ENCODE peak calls at places on chromosomes 12 and 14, in four cellular contexts. One of them, this sample, is unnamed.

GRCh38 chr12:111359231-111359913 is 9.5 kb downstream of the PHETA1 start:
- DNase-seq in HEK293T: no peak
- DNase-seq in K562: no peak
- DNase-seq in HepG2: no peak
- DNase-seq in this sample: no peak

GRCh38 chr12:79983969-79984629 is 49.2 kb upstream of the PPP1R12A start:
- DNase-seq in HEK293T: no peak
- DNase-seq in K562: no peak
- DNase-seq in HepG2: no peak
- DNase-seq in this sample: no peak

GRCh38 chr14:96582641-96582980 is 80.4 kb downstream of the PAPOLA start:
- DNase-seq in HEK293T: no peak
- DNase-seq in K562: no peak
- DNase-seq in HepG2: no peak
- DNase-seq in this sample: no peak

GRCh38 chr14:100545359-100545758 is 41.9 kb downstream of the BEGAIN start:
- DNase-seq in HEK293T: no peak
- DNase-seq in K562: no peak
- DNase-seq in HepG2: no peak
- DNase-seq in this sample: no peak

GRCh38 chr14:77570706-77571293 is 45.6 kb downstream of the SPTLC2 start:
- DNase-seq in HEK293T: no peak
- DNase-seq in K562: no peak
- DNase-seq in HepG2: no peak
- DNase-seq in this sample: no peak

GRCh38 chr12:19833775-19834501 is 394.6 kb downstream of the AEBP2 start:
- DNase-seq in HEK293T: no peak
- DNase-seq in K562: no peak
- DNase-seq in HepG2: no peak
- DNase-seq in this sample: no peak

GRCh38 chr12:120571299-120571698 is 9.9 kb downstream of the POP5 start:
- DNase-seq in HEK293T: no peak
- DNase-seq in K562: no peak
- DNase-seq in HepG2: no peak
- DNase-seq in this sample: no peak

GRCh38 chr12:26121841-26122680 is 2.8 kb downstream of the BHLHE41 start:
- DNase-seq in HEK293T: peak
- DNase-seq in K562: peak
- DNase-seq in HepG2: no peak
- DNase-seq in this sample: peak

GRCh38 chr14:60220084-60220483 is 28.9 kb upstream of the PPM1A start:
- DNase-seq in HEK293T: no peak
- DNase-seq in K562: no peak
- DNase-seq in HepG2: no peak
- DNase-seq in this sample: no peak

GRCh38 chr12:24929953-24930352 is 18.9 kb downstream of the BCAT1 start:
- DNase-seq in HEK293T: no peak
- DNase-seq in K562: no peak
- DNase-seq in HepG2: no peak
- DNase-seq in this sample: no peak

GRCh38 chr14:60509438-60510253 is 700 bp downstream of the SIX6 start:
- DNase-seq in HEK293T: no peak
- DNase-seq in K562: no peak
- DNase-seq in HepG2: no peak
- DNase-seq in this sample: peak

GRCh38 chr12:57722716-57723629 is 15.6 kb downstream of the AGAP2 start:
- DNase-seq in HEK293T: no peak
- DNase-seq in K562: no peak
- DNase-seq in HepG2: no peak
- DNase-seq in this sample: no peak
- TF ChIP-seq ELF4 in HEK293T: no peak
- TF ChIP-seq ELF4 in K562: no peak
- TF ChIP-seq ELF4 in HepG2: no peak
- TF ChIP-seq ELF4 in this sample: no peak

GRCh38 chr12:7042847-7043246 is 17.7 kb upstream of the C1S start:
- DNase-seq in HEK293T: peak
- DNase-seq in K562: peak
- DNase-seq in HepG2: peak
- DNase-seq in this sample: no peak
- TF ChIP-seq ELF4 in HEK293T: no peak
- TF ChIP-seq ELF4 in K562: no peak
- TF ChIP-seq ELF4 in HepG2: no peak
- TF ChIP-seq ELF4 in this sample: no peak

DNA sequence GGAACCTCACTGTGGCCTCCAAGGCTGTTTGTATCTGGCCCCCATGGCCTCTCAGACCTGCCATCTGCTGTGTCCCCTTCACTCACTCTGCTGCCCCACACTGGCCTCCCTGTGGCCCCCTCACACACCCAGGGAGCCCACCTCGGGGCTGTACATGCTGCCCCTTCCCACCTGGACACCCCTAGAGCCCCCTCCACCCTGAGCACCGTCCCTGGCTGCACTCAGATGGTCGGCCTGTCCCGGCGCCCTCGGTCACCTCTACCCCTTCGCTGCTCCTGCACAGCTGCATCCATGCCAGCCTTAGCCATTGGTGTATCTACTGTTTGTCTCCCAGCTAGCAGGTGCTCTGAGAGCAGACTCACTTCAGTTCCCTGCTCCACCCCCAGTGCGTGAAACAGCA is 144.4 kb downstream of the RIMBP2 start:
- DNase-seq in HEK293T: no peak
- DNase-seq in K562: no peak
- DNase-seq in HepG2: no peak
- DNase-seq in this sample: no peak
- TF ChIP-seq ELF4 in HEK293T: no peak
- TF ChIP-seq ELF4 in K562: no peak
- TF ChIP-seq ELF4 in HepG2: no peak
- TF ChIP-seq ELF4 in this sample: no peak

DNA sequence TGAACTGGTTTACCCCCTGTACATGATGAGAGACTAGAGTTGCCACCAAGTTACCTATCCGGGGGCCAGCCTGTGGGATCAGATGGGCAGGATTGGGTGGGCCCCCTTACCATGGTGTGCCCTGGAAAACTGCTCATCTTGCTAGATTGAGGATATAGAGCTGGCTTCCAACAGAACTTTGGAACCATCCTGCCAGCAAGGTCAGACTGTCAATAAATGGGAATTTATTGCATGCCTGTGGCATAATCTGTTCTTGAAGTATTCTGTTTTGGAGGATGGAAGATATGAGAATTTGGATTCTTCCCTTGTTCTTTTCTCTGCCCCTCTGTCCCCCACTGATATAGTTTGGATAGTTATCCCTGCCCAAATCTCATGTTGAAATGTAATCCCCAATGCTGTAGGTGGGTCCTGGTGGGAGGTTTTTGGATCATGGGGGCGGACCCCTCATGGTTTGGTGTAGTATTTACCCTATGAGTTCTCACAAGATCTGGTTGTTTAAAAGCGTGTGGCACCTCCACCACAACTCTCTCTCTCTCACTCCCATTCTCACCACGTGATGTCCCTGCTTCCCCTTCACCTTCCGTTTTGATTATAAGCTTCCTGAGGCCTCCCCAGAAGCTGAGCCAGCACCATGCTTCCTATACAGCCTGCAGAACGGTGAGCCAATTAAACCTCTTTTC is 3.7 kb upstream of the TM9SF1 start:
- DNase-seq in HEK293T: no peak
- DNase-seq in K562: no peak
- DNase-seq in HepG2: no peak
- DNase-seq in this sample: no peak
- TF ChIP-seq ELF4 in HEK293T: no peak
- TF ChIP-seq ELF4 in K562: no peak
- TF ChIP-seq ELF4 in HepG2: no peak
- TF ChIP-seq ELF4 in this sample: no peak

GRCh38 chr12:65853489-65854157 is 29.3 kb downstream of the HMGA2 start:
- DNase-seq in HEK293T: no peak
- DNase-seq in K562: no peak
- DNase-seq in HepG2: no peak
- DNase-seq in this sample: no peak
- TF ChIP-seq ELF4 in HEK293T: no peak
- TF ChIP-seq ELF4 in K562: no peak
- TF ChIP-seq ELF4 in HepG2: no peak
- TF ChIP-seq ELF4 in this sample: no peak

GRCh38 chr14:67172056-67172455 is 17.2 kb upstream of the GARIN2 start:
- DNase-seq in HEK293T: no peak
- DNase-seq in K562: no peak
- DNase-seq in HepG2: no peak
- DNase-seq in this sample: no peak

GRCh38 chr14:67166450-67166853 is 22.8 kb upstream of the GARIN2 start:
- DNase-seq in HEK293T: peak
- DNase-seq in K562: peak
- DNase-seq in HepG2: no peak
- DNase-seq in this sample: peak

GRCh38 chr14:67168110-67168441 is 21.2 kb upstream of the GARIN2 start:
- DNase-seq in HEK293T: no peak
- DNase-seq in K562: no peak
- DNase-seq in HepG2: no peak
- DNase-seq in this sample: no peak

GRCh38 chr14:67170706-67171105 is 18.5 kb upstream of the GARIN2 start:
- DNase-seq in HEK293T: no peak
- DNase-seq in K562: no peak
- DNase-seq in HepG2: no peak
- DNase-seq in this sample: no peak

GRCh38 chr14:67167420-67168109 is 21.7 kb upstream of the GARIN2 start:
- DNase-seq in HEK293T: no peak
- DNase-seq in K562: no peak
- DNase-seq in HepG2: peak
- DNase-seq in this sample: no peak
- TF ChIP-seq ELF4 in HEK293T: no peak
- TF ChIP-seq ELF4 in K562: no peak
- TF ChIP-seq ELF4 in HepG2: no peak
- TF ChIP-seq ELF4 in this sample: no peak

GRCh38 chr12:39592295-39592694 is 27.3 kb downstream of the ABCD2 start:
- DNase-seq in HEK293T: no peak
- DNase-seq in K562: no peak
- DNase-seq in HepG2: peak
- DNase-seq in this sample: no peak

GRCh38 chr12:39581592-39581991 is 38.0 kb downstream of the ABCD2 start:
- DNase-seq in HEK293T: no peak
- DNase-seq in K562: no peak
- DNase-seq in HepG2: no peak
- DNase-seq in this sample: no peak

GRCh38 chr12:39586811-39587210 is 32.8 kb downstream of the ABCD2 start:
- DNase-seq in HEK293T: no peak
- DNase-seq in K562: no peak
- DNase-seq in HepG2: no peak
- DNase-seq in this sample: no peak

GRCh38 chr12:39587247-39587646 is 32.4 kb downstream of the ABCD2 start:
- DNase-seq in HEK293T: no peak
- DNase-seq in K562: no peak
- DNase-seq in HepG2: no peak
- DNase-seq in this sample: no peak
- TF ChIP-seq ELF4 in HEK293T: no peak
- TF ChIP-seq ELF4 in K562: no peak
- TF ChIP-seq ELF4 in HepG2: no peak
- TF ChIP-seq ELF4 in this sample: no peak

GRCh38 chr12:115636546-115636945 is 640.9 kb downstream of the MED13L start:
- DNase-seq in HEK293T: no peak
- DNase-seq in K562: no peak
- DNase-seq in HepG2: no peak
- DNase-seq in this sample: no peak
- TF ChIP-seq ELF4 in HEK293T: no peak
- TF ChIP-seq ELF4 in K562: no peak
- TF ChIP-seq ELF4 in HepG2: no peak
- TF ChIP-seq ELF4 in this sample: no peak

GRCh38 chr12:97701901-97702300 is 239.3 kb downstream of the RMST start:
- DNase-seq in HEK293T: no peak
- DNase-seq in K562: no peak
- DNase-seq in HepG2: no peak
- DNase-seq in this sample: no peak
- TF ChIP-seq ELF4 in HEK293T: no peak
- TF ChIP-seq ELF4 in K562: no peak
- TF ChIP-seq ELF4 in HepG2: no peak
- TF ChIP-seq ELF4 in this sample: no peak